ENCODE peak calls at places on chromosomes 13 and 19, in four cellular contexts. P is dorsolateral prefrontal cortex; T is right lobe of liver; U is CD4-positive, alpha-beta T cell. N is an unnamed sample.

GRCh38 chr13:109481046-109481445 is 305.3 kb downstream of the IRS2 start:
- DNase-seq in U (no peak), P (no peak), T (no peak), N (no peak)

GRCh38 chr19:17183271-17183757 is 31.8 kb upstream of the USE1 start:
- DNase-seq in U (peak), P (no peak), T (no peak), N (no peak)

GRCh38 chr19:46716013-46716671 is 772 bp downstream of the PRKD2 start:
- DNase-seq in U (no peak), P (no peak), T (no peak), N (peak)

GRCh38 chr13:114319441-114319871 is 5.2 kb downstream of the CHAMP1 start:
- DNase-seq in P (no peak), T (no peak), U (no peak), N (no peak)

GRCh38 chr13:111658150-111659100 is 338.0 kb downstream of the TEX29 start:
- DNase-seq in T (no peak), P (peak), U (no peak), N (peak)

GRCh38 chr13:103876571-103876970 is 810.4 kb upstream of the SLC10A2 start:
- DNase-seq in U (no peak), P (no peak), T (no peak), N (no peak)

GRCh38 chr19:30209617-30210600 is 162.3 kb upstream of the ZNF536 start:
- DNase-seq in U (no peak), T (no peak), P (no peak), N (no peak)

GRCh38 chr13:89955773-89956172 is 1391.7 kb upstream of the MIR17HG start:
- DNase-seq in U (no peak), T (no peak), P (no peak), N (no peak)

GRCh38 chr13:48829536-48829935 is 146.2 kb upstream of the FNDC3A start:
- DNase-seq in P (no peak), T (no peak), U (no peak), N (no peak)

GRCh38 chr13:72229067-72229466 is 362.1 kb upstream of the DACH1 start:
- DNase-seq in U (no peak), T (no peak), P (no peak), N (no peak)

GRCh38 chr19:8333771-8334457 is 9.1 kb downstream of the KANK3 start:
- DNase-seq in P (no peak), T (no peak), U (no peak), N (no peak)

GRCh38 chr19:16359074-16359473 is 34.4 kb downstream of the KLF2 start:
- DNase-seq in U (no peak), P (no peak), T (no peak), N (no peak)

GRCh38 chr19:45693168-45693788 is 812 bp downstream of the QPCTL start:
- DNase-seq in U (peak), T (peak), P (peak), N (peak)

GRCh38 chr13:110538632-110539031 is 22.9 kb downstream of the RAB20 start:
- DNase-seq in P (no peak), U (no peak), T (peak), N (no peak)

GRCh38 chr19:42568006-42568405 is 26.7 kb downstream of the CEACAM8 start:
- DNase-seq in P (no peak), U (no peak), T (no peak), N (no peak)

DNA sequence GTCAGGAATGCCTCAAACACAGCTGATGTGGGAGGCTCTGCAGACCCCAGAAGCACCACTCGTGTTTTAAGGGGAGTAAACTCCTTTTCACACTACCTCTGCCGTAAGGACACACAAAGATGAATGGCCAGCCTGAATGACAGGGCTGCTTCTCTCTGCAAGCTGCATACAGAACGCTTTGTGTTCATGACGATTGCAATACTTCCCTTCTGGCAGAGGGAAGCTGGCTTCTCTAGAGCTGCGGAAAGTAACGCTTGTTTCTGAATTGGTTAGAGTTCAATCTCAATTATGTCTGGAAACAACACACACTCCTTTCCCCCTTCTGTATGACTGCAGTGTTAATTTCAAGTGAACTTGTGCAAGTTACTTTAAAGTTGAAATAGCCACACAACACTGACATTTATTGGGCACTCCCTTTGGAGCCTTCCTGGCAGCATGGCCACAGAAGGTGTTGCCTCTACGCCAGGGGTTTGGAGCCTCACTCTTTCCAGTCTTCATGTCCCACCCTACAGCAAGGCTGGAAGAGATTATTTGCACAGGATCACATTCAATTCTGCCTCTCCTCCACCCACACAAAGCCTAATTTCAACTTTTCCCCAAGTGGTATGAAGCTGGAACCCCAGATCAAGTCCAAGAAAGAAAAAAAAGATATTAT is 242.6 kb downstream of the NDFIP2 start:
- DNase-seq in U (no peak), P (no peak), T (no peak), N (no peak)
- TF ChIP-seq CTCF in U (no peak), P (no peak), T (no peak), N (no peak)

GRCh38 chr13:22801402-22802003 is 379.3 kb upstream of the SGCG start:
- DNase-seq in U (no peak), T (no peak), P (no peak), N (no peak)
- TF ChIP-seq CTCF in U (no peak), T (peak), P (peak), N (peak)

GRCh38 chr13:93411281-93411680 is 184.7 kb downstream of the GPC6 start:
- DNase-seq in T (no peak), P (no peak), U (no peak), N (no peak)

GRCh38 chr13:93416943-93417342 is 190.3 kb downstream of the GPC6 start:
- DNase-seq in P (no peak), U (no peak), T (no peak), N (no peak)

GRCh38 chr13:93418398-93418797 is 191.8 kb downstream of the GPC6 start:
- DNase-seq in T (no peak), U (no peak), P (no peak), N (no peak)

GRCh38 chr13:93409816-93410215 is 183.2 kb downstream of the GPC6 start:
- DNase-seq in U (no peak), T (no peak), P (no peak), N (no peak)

DNA sequence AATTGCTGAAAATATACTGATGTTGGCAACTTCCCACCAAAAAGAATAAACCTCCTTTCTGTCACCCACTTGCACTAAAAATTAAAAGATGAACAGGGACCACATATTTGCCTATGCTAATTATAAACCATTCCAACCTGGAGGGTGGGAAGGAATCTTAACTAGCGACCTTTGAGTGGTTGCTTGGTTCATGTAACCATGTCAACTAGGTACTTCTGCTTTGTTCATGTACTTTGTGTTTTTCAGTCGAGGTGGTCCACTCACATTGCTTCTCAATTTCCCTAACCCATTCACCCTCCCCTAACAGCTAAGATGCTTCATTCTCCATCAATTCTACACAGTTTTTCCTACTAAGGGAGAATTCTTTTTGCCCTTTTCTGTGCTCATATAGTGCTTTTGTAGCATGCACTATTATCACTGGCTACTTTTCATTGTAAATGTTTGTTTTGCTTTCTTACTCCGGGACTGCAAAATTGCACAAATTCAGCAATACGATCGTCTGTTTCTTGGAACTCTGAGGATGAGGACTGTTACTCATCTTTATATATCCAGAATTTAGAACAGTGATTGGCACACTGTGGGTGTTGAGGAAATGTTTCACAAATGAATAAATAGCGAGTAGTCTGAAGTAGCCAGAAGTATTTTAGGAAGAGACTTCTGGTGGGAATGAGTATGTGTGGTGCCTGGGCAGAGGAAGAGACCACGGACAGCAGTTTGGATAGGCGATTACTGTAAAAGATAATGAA is 187.5 kb downstream of the GPC6 start:
- DNase-seq in P (no peak), T (no peak), U (no peak), N (no peak)
- TF ChIP-seq CTCF in P (no peak), T (no peak), U (no peak), N (no peak)

GRCh38 chr13:51902776-51903175 is 41.0 kb downstream of the CCDC70 start:
- DNase-seq in U (no peak), P (no peak), T (no peak), N (no peak)
- TF ChIP-seq CTCF in U (no peak), P (no peak), T (no peak), N (no peak)

DNA sequence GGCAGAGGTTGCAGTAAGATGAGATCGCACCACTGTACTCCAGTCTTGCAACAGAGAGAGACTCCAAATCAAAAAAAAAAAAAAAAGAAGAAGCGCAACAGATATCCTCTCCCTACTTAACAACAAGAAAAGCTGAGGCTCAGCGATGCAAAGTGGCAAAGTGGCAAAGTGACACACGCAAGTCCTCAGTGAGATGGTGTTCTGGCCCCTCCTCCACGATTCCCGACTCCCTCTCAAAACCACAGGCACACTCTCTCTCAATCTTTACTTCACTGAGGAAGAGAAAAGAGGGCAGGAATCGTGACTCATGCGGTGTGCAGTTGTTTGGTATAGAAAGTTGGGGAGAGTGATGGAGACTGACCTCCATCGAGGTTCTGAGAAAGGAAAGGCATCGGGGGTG is 12.6 kb downstream of the FFAR2 start:
- DNase-seq in T (no peak), P (no peak), U (no peak), N (no peak)
- TF ChIP-seq CTCF in T (no peak), P (no peak), U (no peak), N (no peak)

N was measured in progenitor cell of endocrine pancreas.